ENCODE peak calls at places on chromosomes 2 and 18, in six cellular contexts. A is OCI-LY7, H is SK-MEL-5, C is Ammon's horn, W is NCI-H2029, X is posterior cingulate gyrus. B is an unnamed sample.

GRCh38 chr2:108616731-108617161 is 82.5 kb downstream of the LIMS1 start:
- DNase-seq in A (no peak), C (no peak), H (no peak), W (peak), X (no peak), B (peak)

GRCh38 chr18:58230438-58231179 is 186.6 kb downstream of the NEDD4L start:
- DNase-seq in H (no peak), X (no peak), W (no peak), A (no peak), C (no peak), B (no peak)

GRCh38 chr2:190859347-190860297 is 21.0 kb upstream of the GLS start:
- DNase-seq in A (no peak), W (no peak), X (no peak), H (no peak), C (no peak), B (no peak)

GRCh38 chr2:187916799-187917198 is 362.6 kb upstream of the TFPI start:
- DNase-seq in X (no peak), C (no peak), A (no peak), H (no peak), W (no peak), B (no peak)

GRCh38 chr2:151029406-151030157 is 232.1 kb downstream of the RBM43 start:
- DNase-seq in H (peak), C (no peak), A (no peak), W (no peak), X (no peak), B (no peak)

GRCh38 chr18:49274188-49274714 is 186.2 kb downstream of the DYM start:
- DNase-seq in W (no peak), A (no peak), H (no peak), X (no peak), C (no peak), B (peak)

GRCh38 chr2:217890445-217890844 is 112.3 kb downstream of the TNS1 start:
- DNase-seq in W (no peak), H (peak), C (peak), X (no peak), A (no peak), B (no peak)

GRCh38 chr2:137886432-137886831 is 77.8 kb upstream of the HNMT start:
- DNase-seq in X (no peak), W (no peak), H (peak), C (no peak), A (no peak), B (peak)

GRCh38 chr2:176638167-176639015 is 369.1 kb downstream of the MTX2 start:
- DNase-seq in H (peak), A (no peak), W (peak), X (peak), C (peak), B (peak)

GRCh38 chr2:144894612-144895300 is 374.8 kb upstream of the ZEB2 start:
- DNase-seq in W (no peak), C (no peak), H (no peak), A (no peak), X (no peak), B (no peak)

GRCh38 chr2:38959938-38960608 is 70.4 kb downstream of the ARHGEF33 start:
- DNase-seq in A (no peak), C (peak), W (no peak), H (no peak), X (peak), B (peak)

GRCh38 chr2:8799004-8799403 is 38.4 kb downstream of the KIDINS220 start:
- DNase-seq in H (no peak), X (no peak), W (no peak), C (no peak), A (no peak), B (no peak)

GRCh38 chr2:205352593-205352992 is 329.7 kb upstream of the NRP2 start:
- DNase-seq in A (no peak), C (no peak), X (no peak), H (no peak), W (no peak), B (no peak)

GRCh38 chr2:64327510-64328414 is 126.2 kb upstream of the LGALSL start:
- DNase-seq in X (peak), A (peak), C (peak), H (peak), W (no peak), B (peak)

GRCh38 chr2:116680537-116680936 is 1134.0 kb upstream of the DDX18 start:
- DNase-seq in X (no peak), H (no peak), C (no peak), W (no peak), A (no peak), B (no peak)

B was measured in A673.